ENCODE peak calls at places on chromosomes 12 and 14, in eight cellular contexts. Q is renal cortical epithelial cell; J is occipital lobe; L is midbrain; D is body of pancreas; K is astrocyte of the cerebellum; O is T-helper 2 cell treated with Interferon-gamma antibody and Interleukin-4, amounts not matched to agents 5 μg/mL and 100 μg/mL, for 36 hours; Y is choroid plexus epithelial cell. R is an unnamed sample.

GRCh38 chr12:65319680-65320193 is 41.3 kb downstream of the MSRB3 start:
- DNase-seq in D (no peak), O (no peak), J (no peak), K (no peak), Q (no peak), L (no peak), Y (no peak), R (peak; percentile 73)

GRCh38 chr12:46908236-46908935 is 82.6 kb upstream of the SLC38A4 start:
- DNase-seq in Q (peak; percentile 76), D (no peak), Y (no peak), K (no peak), L (no peak), O (no peak), J (no peak), R (peak; percentile 31)

GRCh38 chr14:72883109-72883508 is 10.8 kb downstream of the DPF3 start:
- DNase-seq in J (no peak), Q (no peak), O (no peak), K (no peak), Y (no peak), D (no peak), L (no peak), R (no peak)

GRCh38 chr12:21248679-21249078 is 86.0 kb downstream of the SLCO1A2 start:
- DNase-seq in Q (peak; percentile 36), K (peak; percentile 3), J (no peak), D (no peak), L (peak; percentile 21), Y (peak; percentile 34), O (no peak), R (peak; percentile 1)

GRCh38 chr14:102930753-102931579 is 8.5 kb downstream of the AMN start:
- DNase-seq in O (no peak), D (no peak), J (no peak), L (no peak), K (no peak), Q (peak; percentile 69), Y (peak; percentile 48), R (peak; percentile 22)

GRCh38 chr14:100165376-100165775 is 5.9 kb upstream of the DEGS2 start:
- DNase-seq in J (no peak), Q (no peak), D (no peak), Y (no peak), O (no peak), K (no peak), L (no peak), R (no peak)

GRCh38 chr14:69612014-69612758 is 790 bp downstream of the SUSD6 start:
- DNase-seq in D (peak; percentile 41), K (no peak), Y (no peak), J (no peak), L (peak; percentile 52), Q (no peak), O (peak; percentile 21), R (no peak)

GRCh38 chr12:29148065-29148957 is 767 bp upstream of the FAR2 start:
- DNase-seq in Q (peak; percentile 6), O (peak; percentile 11), J (no peak), K (no peak), Y (peak; percentile 40), D (no peak), L (no peak), R (no peak)

GRCh38 chr12:132014092-132014914 is 64.6 kb downstream of the EP400 start:
- DNase-seq in L (no peak), D (no peak), K (no peak), Y (peak; percentile 51), J (no peak), Q (no peak), O (no peak), R (no peak)